ENCODE peak calls at places on chromosomes 16 and 17, in six cellular contexts. J, W, C, L, E and V are unnamed samples.

GRCh38 chr17:36127882-36128369 is 24.3 kb downstream of the CCL4 start:
- DNase-seq in J (no peak), W (no peak), C (no peak), L (no peak), E (no peak), V (no peak)

GRCh38 chr16:59385953-59386352 is 651.8 kb upstream of the GOT2 start:
- DNase-seq in J (no peak), W (no peak), C (no peak), L (no peak), E (no peak), V (no peak)

GRCh38 chr17:79866791-79867190 is 27.6 kb upstream of the CBX4 start:
- DNase-seq in J (no peak), W (no peak), C (peak; percentile 64), L (no peak), E (peak; percentile 23), V (no peak)

GRCh38 chr17:4365628-4366311 is 705 bp downstream of the UBE2G1 start:
- DNase-seq in J (no peak), W (peak; percentile 73), C (peak; percentile 51), L (no peak), E (no peak), V (peak; percentile 42)

GRCh38 chr17:44221862-44222111 is 2.3 kb upstream of the UBTF start:
- DNase-seq in J (no peak), W (no peak), C (no peak), L (no peak), E (no peak), V (no peak)

GRCh38 chr17:40850287-40850972 is 16.6 kb downstream of the KRT12 start:
- DNase-seq in J (no peak), W (no peak), C (no peak), L (no peak), E (no peak), V (no peak)

GRCh38 chr16:30658731-30659506 is 688 bp downstream of the FBRS start:
- DNase-seq in J (peak; percentile 93), W (peak; percentile 86), C (peak; percentile 99), L (no peak), E (no peak), V (peak; percentile 94)

GRCh38 chr16:66485361-66485760 is 58.3 kb downstream of the BEAN1 start:
- DNase-seq in J (no peak), W (peak; percentile 14), C (no peak), L (no peak), E (no peak), V (no peak)

GRCh38 chr17:74637265-74637664 is 13.7 kb upstream of the CD300E start:
- DNase-seq in J (no peak), W (no peak), C (no peak), L (no peak), E (no peak), V (no peak)

GRCh38 chr17:82126479-82127314 is 28.7 kb upstream of the FASN start:
- DNase-seq in J (no peak), W (no peak), C (no peak), L (peak; percentile 96), E (peak; percentile 98), V (no peak)

GRCh38 chr16:17173134-17173729 is 297.5 kb downstream of the XYLT1 start:
- DNase-seq in J (peak; percentile 5), W (no peak), C (peak; percentile 5), L (no peak), E (no peak), V (no peak)

GRCh38 chr16:23055481-23055880 is 93.8 kb downstream of the USP31 start:
- DNase-seq in J (no peak), W (no peak), C (no peak), L (no peak), E (no peak), V (no peak)

GRCh38 chr17:79294459-79295071 is 219.9 kb downstream of the ENGASE start:
- DNase-seq in J (no peak), W (peak; percentile 77), C (peak; percentile 35), L (peak; percentile 15), E (peak; percentile 33), V (peak; percentile 41)

GRCh38 chr16:86077243-86077940 is 178.4 kb downstream of the IRF8 start:
- DNase-seq in J (no peak), W (no peak), C (no peak), L (no peak), E (no peak), V (no peak)

GRCh38 chr17:17042381-17042736 is at the start of gene MPRIP:
- DNase-seq in J (no peak), W (no peak), C (no peak), L (no peak), E (no peak), V (no peak)

GRCh38 chr17:17041571-17042380 is 481 bp upstream of the MPRIP start:
- DNase-seq in J (peak; percentile 90), W (peak; percentile 99), C (peak; percentile 99), L (peak; percentile 96), E (peak; percentile 96), V (peak; percentile 93)

GRCh38 chr17:17042851-17043667 is 802 bp downstream of the MPRIP start:
- DNase-seq in J (no peak), W (peak; percentile 51), C (peak; percentile 44), L (no peak), E (peak; percentile 18), V (no peak)

GRCh38 chr17:17039911-17040310 is 2.3 kb upstream of the MPRIP start:
- DNase-seq in J (no peak), W (no peak), C (no peak), L (no peak), E (no peak), V (no peak)

GRCh38 chr17:17041018-17041521 is 1.2 kb upstream of the MPRIP start:
- DNase-seq in J (no peak), W (peak; percentile 27), C (no peak), L (no peak), E (no peak), V (no peak)
- H3K4me3 ChIP-seq in J (no peak overlapping the region), W (no peak overlapping the region), C (peak overlapping the region; percentile 70), L (no peak overlapping the region), E (no peak overlapping the region), V (no peak overlapping the region)

GRCh38 chr17:28665994-28666393 is 4.0 kb downstream of the SUPT6H start:
- DNase-seq in J (no peak), W (no peak), C (no peak), L (no peak), E (no peak), V (no peak)

GRCh38 chr17:28662527-28662829 is 473 bp downstream of the SUPT6H start:
- DNase-seq in J (no peak), W (no peak), C (no peak), L (no peak), E (no peak), V (no peak)

GRCh38 chr17:28667870-28668269 is 5.9 kb downstream of the SUPT6H start:
- DNase-seq in J (no peak), W (no peak), C (no peak), L (no peak), E (no peak), V (no peak)

GRCh38 chr17:28661635-28662526 is at the start of the genes SDF2 and SUPT6H:
- DNase-seq in J (peak; percentile 63), W (peak; percentile 92), C (peak; percentile 89), L (peak; percentile 96), E (peak; percentile 96), V (peak; percentile 85)

DNA sequence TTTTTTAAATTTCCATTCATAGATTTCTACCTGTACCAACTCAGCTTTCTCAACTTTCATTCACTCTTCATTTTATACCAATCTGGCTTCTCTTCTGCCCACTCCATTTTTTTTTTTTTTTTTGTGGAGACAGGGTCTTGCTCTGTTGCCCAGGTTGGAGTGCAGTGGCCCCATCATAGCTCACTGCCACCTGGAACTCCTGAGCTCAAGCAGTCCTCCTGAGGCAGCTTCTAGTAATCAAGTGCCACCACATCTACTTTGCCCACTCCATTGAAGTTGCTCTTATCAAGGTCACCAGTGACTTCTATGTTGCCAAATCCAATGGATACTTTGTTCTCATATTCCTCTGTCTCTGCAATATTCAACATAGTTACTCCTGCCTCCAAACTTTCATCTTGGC is 1.7 kb downstream of the SUPT6H start:
- DNase-seq in J (no peak), W (no peak), C (no peak), L (no peak), E (no peak), V (no peak)
- H3K4me3 ChIP-seq in J (no peak overlapping the region), W (no peak overlapping the region), C (no peak overlapping the region), L (no peak overlapping the region), E (no peak overlapping the region), V (peak overlapping the region; percentile 63)

GRCh38 chr17:67466251-67466650 is 89.2 kb downstream of the PITPNC1 start:
- DNase-seq in J (no peak), W (no peak), C (peak; percentile 37), L (no peak), E (no peak), V (no peak)

GRCh38 chr17:67471118-67471517 is 94.0 kb downstream of the PITPNC1 start:
- DNase-seq in J (no peak), W (no peak), C (no peak), L (no peak), E (no peak), V (no peak)

GRCh38 chr17:67474081-67474661 is 97.1 kb downstream of the PITPNC1 start:
- DNase-seq in J (no peak), W (no peak), C (no peak), L (no peak), E (no peak), V (no peak)

GRCh38 chr17:67467500-67468481 is 90.7 kb downstream of the PITPNC1 start:
- DNase-seq in J (no peak), W (no peak), C (peak; percentile 78), L (no peak), E (no peak), V (no peak)

GRCh38 chr17:67469208-67469980 is 92.3 kb downstream of the PITPNC1 start:
- DNase-seq in J (no peak), W (no peak), C (no peak), L (no peak), E (peak; percentile 28), V (no peak)
- H3K4me3 ChIP-seq in J (no peak overlapping the region), W (no peak overlapping the region), C (no peak overlapping the region), L (peak overlapping the region; percentile 23), E (peak overlapping the region; percentile 53), V (no peak overlapping the region)

GRCh38 chr17:7236808-7237207 is 2.4 kb downstream of the PHF23 start:
- DNase-seq in J (no peak), W (peak; percentile 28), C (no peak), L (no peak), E (no peak), V (no peak)
- H3K4me3 ChIP-seq in J (no peak overlapping the region), W (no peak overlapping the region), C (no peak overlapping the region), L (no peak overlapping the region), E (no peak overlapping the region), V (no peak overlapping the region)

DNA sequence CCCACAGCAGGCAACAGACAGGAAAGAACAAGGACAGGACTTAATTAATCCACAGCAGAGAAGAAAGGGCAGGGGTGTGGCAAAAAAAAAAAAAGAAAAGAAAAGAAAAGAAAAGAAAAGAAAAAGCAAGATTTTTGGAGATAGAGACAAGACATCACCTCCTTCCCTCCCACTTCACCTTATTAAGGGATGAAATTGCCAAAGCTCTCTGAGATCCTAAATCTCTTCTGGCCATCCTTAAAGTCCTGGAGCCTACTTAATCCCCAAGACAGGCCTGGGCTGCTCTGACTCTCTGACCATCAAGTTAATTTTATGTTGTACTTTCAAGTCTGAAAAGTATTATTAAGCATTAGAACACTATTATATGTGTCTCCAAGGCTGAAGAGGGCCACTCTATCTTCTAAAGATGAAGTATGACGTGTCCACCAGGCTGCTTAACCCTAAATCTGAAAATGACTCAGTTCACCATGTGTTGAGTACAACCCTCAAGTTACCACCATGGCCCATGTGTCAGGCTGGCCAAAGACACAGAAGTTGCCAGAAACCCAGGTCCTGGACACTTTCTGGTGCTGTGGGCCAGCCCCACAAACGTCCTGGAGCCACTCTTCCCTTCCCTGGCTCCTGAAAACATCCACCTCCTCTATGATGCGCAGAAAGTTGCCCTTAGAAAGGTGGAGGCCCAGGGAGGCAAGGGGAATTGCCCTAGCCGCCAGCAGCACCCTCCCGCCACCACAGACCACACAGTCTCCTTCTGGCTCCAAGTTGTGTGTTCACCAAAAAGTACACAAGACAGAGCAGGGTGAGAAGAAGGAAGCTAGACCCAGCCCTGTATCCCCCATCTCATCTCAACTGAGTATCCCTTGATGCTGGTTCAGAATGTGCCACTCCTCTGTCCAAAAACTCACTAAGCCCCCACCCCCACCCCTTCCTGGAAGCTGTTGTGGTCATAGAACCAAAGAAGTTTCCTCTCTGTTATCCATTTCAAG is 2.7 kb downstream of the SOCS1 start:
- DNase-seq in J (no peak), W (no peak), C (peak; percentile 64), L (peak; percentile 49), E (no peak), V (no peak)
- H3K4me3 ChIP-seq in J (peak overlapping the region; percentile 83), W (no peak overlapping the region), C (peak overlapping the region; percentile 68), L (peak overlapping the region; percentile 52), E (peak overlapping the region; percentile 85), V (no peak overlapping the region)